ENCODE peak calls at places on chromosomes 3 and 15, in seven cellular contexts. N is HCT116, F is K562, A is SK-N-SH, D is GM12878, E is HepG2, I is H1. C is an unnamed sample.

GRCh38 chr3:171548918-171549317 is 88.7 kb upstream of the TNIK start:
- DNase-seq in E (peak; percentile 44), F (no peak), N (no peak), D (no peak), I (no peak), A (no peak), C (no peak)

GRCh38 chr15:44536298-44536961 is 517 bp upstream of the EIF3J start:
- DNase-seq in E (peak; percentile 77), N (peak; percentile 64), F (peak; percentile 85), D (no peak), I (peak; percentile 92), A (peak; percentile 92), C (peak; percentile 90)

GRCh38 chr3:47225310-47225906 is 57.2 kb downstream of the KIF9 start:
- DNase-seq in N (no peak), D (peak; percentile 77), A (no peak), E (no peak), I (no peak), F (no peak), C (no peak)

GRCh38 chr3:101849714-101850326 is 506 bp downstream of the NFKBIZ start:
- DNase-seq in E (no peak), N (no peak), D (no peak), F (peak; percentile 42), A (peak; percentile 76), I (peak; percentile 69), C (peak; percentile 57)

GRCh38 chr3:71478568-71478967 is 105.0 kb downstream of the FOXP1 start:
- DNase-seq in N (no peak), E (no peak), D (no peak), I (no peak), A (no peak), F (no peak), C (no peak)

GRCh38 chr3:174094671-174095070 is 697.1 kb downstream of the NLGN1 start:
- DNase-seq in E (no peak), F (no peak), D (no peak), I (no peak), A (no peak), N (no peak), C (no peak)

GRCh38 chr3:175346573-175347356 is 487.6 kb downstream of the NAALADL2 start:
- DNase-seq in N (peak; percentile 59), A (no peak), I (no peak), F (no peak), E (no peak), D (peak; percentile 16), C (peak; percentile 43)

GRCh38 chr3:121111914-121112612 is 204.1 kb downstream of the STXBP5L start:
- DNase-seq in D (no peak), F (no peak), E (peak; percentile 14), N (no peak), A (no peak), I (peak; percentile 50), C (no peak)

GRCh38 chr15:52139599-52140462 is 27.3 kb upstream of the BCL2L10 start:
- DNase-seq in D (peak; percentile 39), A (peak; percentile 74), I (peak; percentile 91), N (peak; percentile 48), E (peak; percentile 60), F (peak; percentile 73), C (peak; percentile 81)

GRCh38 chr15:47184405-47185221 is 532.7 kb upstream of the SEMA6D start:
- DNase-seq in N (no peak), E (no peak), I (peak; percentile 80), F (no peak), D (no peak), A (peak; percentile 79), C (no peak)

GRCh38 chr3:27160146-27160545 is 209.0 kb downstream of the NEK10 start:
- DNase-seq in D (no peak), N (no peak), A (no peak), F (no peak), I (no peak), E (no peak), C (no peak)

GRCh38 chr3:45489730-45490309 is 101.4 kb downstream of the LARS2 start:
- DNase-seq in N (no peak), D (no peak), F (no peak), I (no peak), E (no peak), A (no peak), C (no peak)

GRCh38 chr15:58387130-58387529 is 44.7 kb upstream of the LIPC start:
- DNase-seq in D (no peak), N (no peak), E (no peak), A (no peak), F (no peak), I (no peak), C (no peak)

GRCh38 chr3:122414391-122414790 is 1.5 kb downstream of the WDR5B start:
- DNase-seq in D (no peak), F (no peak), N (no peak), I (no peak), E (no peak), A (no peak), C (no peak)

GRCh38 chr3:39146083-39146501 is 7.3 kb downstream of the CSRNP1 start:
- DNase-seq in A (no peak), N (no peak), I (no peak), D (no peak), E (no peak), F (no peak), C (no peak)

GRCh38 chr15:67543348-67543718 is 830 bp downstream of the MAP2K5 start:
- DNase-seq in I (no peak), D (no peak), N (no peak), F (no peak), E (no peak), A (peak; percentile 56), C (peak; percentile 2)
- TF ChIP-seq JUND in I (no peak), D (no peak), N (no peak), F (no peak), E (no peak), A (no peak), C (no peak)

GRCh38 chr15:48798319-48798718 is 12.6 kb downstream of the CEP152 start:
- DNase-seq in A (peak; percentile 17), I (no peak), F (no peak), D (no peak), N (no peak), E (no peak), C (no peak)

GRCh38 chr15:48794697-48795134 is 16.2 kb downstream of the CEP152 start:
- DNase-seq in D (peak; percentile 69), E (no peak), N (no peak), F (no peak), I (no peak), A (no peak), C (peak; percentile 8)

GRCh38 chr15:48795901-48796300 is 15.0 kb downstream of the CEP152 start:
- DNase-seq in D (no peak), F (peak; percentile 34), E (no peak), I (no peak), A (no peak), N (no peak), C (no peak)

GRCh38 chr15:48796521-48796920 is 14.3 kb downstream of the CEP152 start:
- DNase-seq in E (no peak), I (no peak), F (no peak), D (no peak), A (no peak), N (no peak), C (no peak)

GRCh38 chr15:48796930-48797329 is 13.9 kb downstream of the CEP152 start:
- DNase-seq in F (no peak), D (peak; percentile 28), E (no peak), I (no peak), N (no peak), A (no peak), C (no peak)
- TF ChIP-seq JUND in F (no peak), D (no peak), E (no peak), I (no peak), N (no peak), A (no peak), C (no peak)

GRCh38 chr3:150798122-150798618 is 35.2 kb upstream of the SIAH2 start:
- DNase-seq in I (no peak), D (no peak), F (no peak), A (no peak), E (peak; percentile 49), N (no peak), C (no peak)
- TF ChIP-seq JUND in I (no peak), D (no peak), F (no peak), A (no peak), E (no peak), N (no peak), C (no peak)

GRCh38 chr3:42804831-42805821 is 836 bp upstream of the HIGD1A start:
- DNase-seq in F (peak; percentile 33), D (no peak), E (peak; percentile 82), I (peak; percentile 50), N (no peak), A (peak; percentile 21), C (peak; percentile 47)
- TF ChIP-seq JUND in F (no peak), D (no peak), E (no peak), I (no peak), N (no peak), A (no peak), C (no peak)

DNA sequence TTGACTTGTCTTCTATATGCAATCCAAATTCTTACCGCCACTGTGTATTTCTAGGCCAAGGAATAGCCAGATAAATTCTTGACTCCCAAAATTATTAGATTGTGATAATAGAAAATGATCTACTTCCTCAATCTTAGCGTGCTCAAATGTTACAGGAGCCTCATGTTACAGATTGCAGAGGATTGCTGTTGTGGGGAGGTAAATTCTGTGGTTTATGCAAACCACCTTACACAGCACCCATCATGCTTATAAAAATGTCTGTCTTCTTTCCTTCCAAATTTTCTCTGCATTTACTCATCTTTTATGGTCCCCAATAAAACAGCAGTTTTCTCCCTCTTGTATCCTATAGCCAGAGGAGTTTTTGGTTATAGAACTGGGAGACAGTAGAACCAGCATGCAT is 420.2 kb upstream of the ROBO1 start:
- DNase-seq in F (no peak), A (no peak), E (no peak), N (no peak), D (no peak), I (no peak), C (no peak)
- TF ChIP-seq JUND in F (no peak), A (no peak), E (no peak), N (no peak), D (no peak), I (no peak), C (no peak)

DNA sequence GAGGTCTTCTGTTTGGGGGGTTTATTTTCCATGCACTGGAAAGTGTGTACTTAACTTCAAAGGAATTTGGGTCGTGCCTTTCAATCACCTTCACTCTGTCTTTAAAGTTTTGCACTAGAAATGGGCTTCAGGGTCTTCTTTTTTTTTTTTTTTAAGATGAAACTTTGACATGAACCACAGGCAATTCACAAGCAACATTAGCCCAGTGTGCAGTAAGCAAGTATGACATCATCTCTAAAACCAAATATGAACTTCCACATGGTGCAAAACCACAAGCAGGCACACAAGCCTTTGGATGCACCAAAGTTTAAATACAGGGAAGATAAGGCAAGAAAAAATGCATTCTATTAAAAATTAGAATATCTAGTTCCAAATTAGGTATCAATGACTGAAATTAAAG is 381.9 kb downstream of the ERC2 start:
- DNase-seq in F (no peak), I (no peak), A (no peak), E (no peak), N (no peak), D (no peak), C (no peak)
- TF ChIP-seq JUND in F (no peak), I (no peak), A (no peak), E (no peak), N (no peak), D (no peak), C (no peak)

GRCh38 chr3:51622868-51623267 is 48.2 kb upstream of the TEX264 start:
- DNase-seq in E (no peak), I (no peak), D (no peak), N (no peak), A (peak; percentile 39), F (no peak), C (no peak)
- TF ChIP-seq JUND in E (no peak), I (no peak), D (no peak), N (no peak), A (no peak), F (no peak), C (no peak)

C was measured in T47D.